ENCODE peak calls at places on chromosomes 2 and 18, in ten cellular contexts. Q is GM23338, F is H1, P is spleen, K is endothelial cell of umbilical vein, W is stomach, Y is GM12878, M is sigmoid colon, L is transverse colon, X is upper lobe of left lung. D is an unnamed sample.

GRCh38 chr2:50840346-50841124 is 191.4 kb downstream of the NRXN1 start:
- DNase-seq in F (no peak), M (no peak), P (no peak), K (no peak), L (no peak), Y (no peak), X (no peak), Q (no peak), W (no peak), D (no peak)

GRCh38 chr2:3488768-3489448 is 30.4 kb downstream of the ADI1 start:
- DNase-seq in K (no peak), M (peak; percentile 59), X (peak; percentile 19), Y (no peak), F (no peak), L (no peak), W (no peak), P (peak; percentile 66), Q (peak; percentile 24), D (no peak)

GRCh38 chr18:55510809-55511208 is 77.2 kb downstream of the TCF4 start:
- DNase-seq in X (peak; percentile 25), P (no peak), M (no peak), K (peak; percentile 100), Q (peak; percentile 34), F (no peak), Y (no peak), L (no peak), W (no peak), D (no peak)

GRCh38 chr2:58920001-58920400 is 678.9 kb upstream of the FANCL start:
- DNase-seq in Q (no peak), Y (no peak), X (no peak), P (no peak), F (no peak), M (no peak), L (no peak), W (no peak), K (no peak), D (no peak)

GRCh38 chr2:223100061-223100511 is 48.1 kb downstream of the KCNE4 start:
- DNase-seq in M (peak; percentile 92), K (no peak), X (no peak), Y (no peak), P (no peak), F (no peak), W (no peak), L (peak; percentile 41), Q (no peak), D (no peak)

GRCh38 chr18:67278984-67279383 is 237.5 kb downstream of the DSEL start:
- DNase-seq in Y (no peak), M (no peak), W (no peak), X (no peak), Q (no peak), P (no peak), K (no peak), F (no peak), L (no peak), D (no peak)

GRCh38 chr2:154402138-154402714 is 296.3 kb upstream of the KCNJ3 start:
- DNase-seq in Y (no peak), X (no peak), W (no peak), Q (peak; percentile 59), K (peak; percentile 33), L (no peak), F (no peak), M (no peak), P (no peak), D (no peak)

GRCh38 chr2:36399050-36399449 is 43.5 kb downstream of the CRIM1 start:
- DNase-seq in P (no peak), M (no peak), Q (no peak), W (no peak), X (no peak), Y (no peak), L (no peak), F (no peak), K (no peak), D (no peak)

GRCh38 chr2:209334188-209335017 is 89.4 kb upstream of the MAP2 start:
- DNase-seq in P (no peak), F (peak; percentile 61), X (peak; percentile 45), Q (peak; percentile 85), W (peak; percentile 54), K (peak; percentile 69), M (no peak), L (peak; percentile 16), Y (no peak), D (peak; percentile 49)

GRCh38 chr2:167015806-167016205 is 127.5 kb downstream of the XIRP2 start:
- DNase-seq in Q (no peak), W (no peak), Y (no peak), L (no peak), F (no peak), P (no peak), M (no peak), K (no peak), X (no peak), D (no peak)

DNA sequence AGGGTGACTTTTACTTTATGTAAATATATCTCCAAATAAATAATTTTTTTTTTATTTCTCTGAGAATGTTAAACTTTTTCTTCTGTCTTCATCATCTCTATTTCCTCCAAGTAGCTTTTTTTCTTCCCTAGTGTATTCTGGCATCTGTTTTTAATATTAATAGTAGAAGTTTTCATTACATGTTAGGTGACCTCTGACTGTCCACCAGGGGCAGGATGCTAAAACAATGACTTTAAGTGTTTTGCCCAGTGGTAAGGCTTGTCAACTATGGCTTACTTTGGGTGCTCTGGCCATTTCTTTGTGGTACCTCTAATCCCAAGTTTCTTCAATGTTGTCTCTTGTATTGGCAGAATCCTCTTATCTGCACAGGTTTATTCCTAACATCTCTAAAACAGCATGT is 127.1 kb downstream of the SRBD1 start:
- DNase-seq in M (no peak), W (no peak), P (no peak), L (no peak), Q (peak; percentile 56), X (no peak), Y (no peak), K (no peak), F (no peak), D (no peak)
- TF ChIP-seq CTCF in M (no peak), W (no peak), P (no peak), L (no peak), Q (peak; percentile 40), X (no peak), Y (no peak), K (peak; percentile 23), F (peak; percentile 26), D (no peak)

DNA sequence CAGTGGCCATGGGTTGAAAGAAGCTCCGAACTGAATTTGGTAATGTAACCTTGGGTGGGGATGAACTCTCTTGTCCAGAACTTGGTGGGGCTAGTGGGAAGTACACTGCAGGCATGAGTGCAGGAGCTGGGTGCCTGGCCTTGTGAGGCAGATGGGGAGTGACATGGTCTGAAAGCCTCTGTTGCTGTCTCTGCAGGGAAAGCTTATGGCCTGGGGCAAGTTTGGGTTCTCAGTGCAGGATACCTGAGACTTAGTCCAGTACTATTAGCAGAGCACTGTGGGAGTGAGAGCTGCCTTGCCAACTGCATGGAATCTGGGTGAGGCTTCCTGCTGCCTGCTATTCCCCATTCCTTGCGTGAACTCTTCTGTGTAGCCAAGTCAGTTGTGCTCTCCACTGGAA is 1620.9 kb upstream of the NXPH2 start:
- DNase-seq in K (no peak), P (peak; percentile 35), L (no peak), Y (no peak), Q (no peak), W (no peak), X (no peak), M (no peak), F (no peak), D (no peak)
- TF ChIP-seq POLR2AphosphoS5 in K (no peak), P (no peak), L (no peak), Y (no peak), Q (no peak), W (no peak), X (no peak), M (no peak), F (no peak), D (no peak)

GRCh38 chr2:101771226-101771906 is 73.9 kb downstream of the MAP4K4 start:
- DNase-seq in Q (no peak), X (no peak), L (no peak), Y (no peak), F (no peak), P (no peak), K (no peak), W (no peak), M (no peak), D (no peak)
- H3K27ac ChIP-seq in Q (no peak overlapping the region), X (peak overlapping the region; percentile 25), L (no peak overlapping the region), Y (no peak overlapping the region), F (no peak overlapping the region), P (no peak overlapping the region), K (no peak overlapping the region), W (no peak overlapping the region), M (peak overlapping the region; percentile 15), D (no peak overlapping the region)

GRCh38 chr2:204024906-204025475 is 88.4 kb downstream of the ICOS start:
- DNase-seq in P (no peak), W (no peak), F (no peak), K (no peak), Y (no peak), L (no peak), Q (peak; percentile 14), X (no peak), M (no peak), D (no peak)
- TF ChIP-seq CTCF in P (no peak), W (no peak), F (no peak), K (no peak), Y (no peak), L (no peak), Q (no peak), X (no peak), M (no peak), D (no peak)

GRCh38 chr2:207854484-207855386 is 85.0 kb upstream of the FZD5 start:
- DNase-seq in P (no peak), K (no peak), F (no peak), Q (no peak), W (no peak), L (no peak), X (no peak), Y (no peak), M (no peak), D (no peak)
- TF ChIP-seq POLR2AphosphoS5 in P (no peak), K (no peak), F (no peak), Q (no peak), W (no peak), L (no peak), X (no peak), Y (no peak), M (no peak), D (no peak)

GRCh38 chr2:12719400-12720104 is 2.8 kb downstream of the TRIB2 start:
- DNase-seq in Y (no peak), Q (no peak), L (no peak), X (no peak), F (no peak), W (no peak), M (no peak), K (peak; percentile 30), P (no peak), D (no peak)
- H3K27ac ChIP-seq in Y (no peak overlapping the region), Q (no peak overlapping the region), L (peak overlapping the region; percentile 93), X (peak overlapping the region; percentile 90), F (no peak overlapping the region), W (peak overlapping the region; percentile 95), M (peak overlapping the region; percentile 95), K (no peak overlapping the region), P (peak overlapping the region; percentile 96), D (no peak overlapping the region)